ENCODE peak calls at places on chromosomes 1 and 21, in seven cellular contexts. F is H9, M is GM23248, Z is K562, S is MM.1S, H is HepG2, E is fibroblast of lung. T is an unnamed sample.

GRCh38 chr1:8456306-8456912 is 138.5 kb downstream of the SLC45A1 start:
- DNase-seq in F (no peak), E (peak), M (peak), Z (no peak), H (no peak), S (no peak), T (no peak)

GRCh38 chr1:9900142-9901043 is 9.7 kb downstream of the CTNNBIP1 start:
- DNase-seq in M (no peak), E (no peak), S (no peak), Z (no peak), H (peak), F (no peak), T (peak)

GRCh38 chr1:55326496-55326895 is 111.3 kb upstream of the USP24 start:
- DNase-seq in E (no peak), Z (no peak), H (no peak), S (no peak), F (no peak), M (no peak), T (no peak)

GRCh38 chr1:49102752-49103151 is 326.1 kb upstream of the BEND5 start:
- DNase-seq in E (peak), M (peak), F (no peak), S (peak), H (no peak), Z (no peak), T (no peak)

GRCh38 chr1:19439464-19440171 is 45.7 kb downstream of the CAPZB start:
- DNase-seq in Z (peak), S (no peak), E (no peak), H (no peak), F (no peak), M (peak), T (no peak)

GRCh38 chr1:85200367-85200869 is 398 bp downstream of the SYDE2 start:
- DNase-seq in E (no peak), H (peak), Z (no peak), F (peak), S (no peak), M (peak), T (peak)

GRCh38 chr1:181206979-181207790 is 118.7 kb downstream of the IER5 start:
- DNase-seq in S (no peak), F (no peak), M (no peak), E (no peak), H (no peak), Z (no peak), T (no peak)

GRCh38 chr1:23751050-23751814 is 8.0 kb downstream of the ELOA start:
- DNase-seq in F (peak), Z (peak), M (peak), H (peak), S (peak), E (peak), T (peak)

GRCh38 chr1:180444522-180444921 is 57.9 kb downstream of the ACBD6 start:
- DNase-seq in H (no peak), M (no peak), S (no peak), E (no peak), Z (no peak), F (no peak), T (no peak)

GRCh38 chr1:31699341-31699891 is 4.4 kb downstream of the COL16A1 start:
- DNase-seq in S (no peak), F (no peak), M (no peak), Z (no peak), H (no peak), E (no peak), T (no peak)

GRCh38 chr1:164767257-164768044 is 208.5 kb downstream of the PBX1 start:
- DNase-seq in S (peak), M (peak), E (peak), H (no peak), Z (no peak), F (no peak), T (no peak)

GRCh38 chr1:228911225-228911624 is 175.9 kb downstream of the RHOU start:
- DNase-seq in H (no peak), F (no peak), Z (no peak), M (no peak), E (no peak), S (no peak), T (no peak)

GRCh38 chr1:228088586-228089498 is 6.3 kb downstream of the ARF1 start:
- DNase-seq in S (no peak), F (no peak), Z (no peak), M (peak), E (peak), H (no peak), T (no peak)

GRCh38 chr1:56411484-56412180 is 167.7 kb downstream of the PLPP3 start:
- DNase-seq in E (no peak), M (peak), Z (no peak), F (no peak), H (no peak), S (no peak), T (no peak)

GRCh38 chr21:28142692-28143091 is 850.0 kb downstream of the LTN1 start:
- DNase-seq in Z (no peak), H (no peak), F (no peak), S (no peak), E (peak), M (peak), T (no peak)

GRCh38 chr1:10706514-10706913 is 89.9 kb downstream of the CASZ1 start:
- DNase-seq in Z (no peak), H (no peak), E (no peak), M (no peak), F (no peak), S (no peak), T (no peak)

GRCh38 chr1:178951600-178951999 is 74.1 kb upstream of the FAM20B start:
- DNase-seq in S (no peak), E (no peak), M (no peak), F (no peak), Z (no peak), H (no peak), T (no peak)

GRCh38 chr1:229023651-229024295 is 247.1 kb upstream of the RAB4A start:
- DNase-seq in E (no peak), S (no peak), F (no peak), H (no peak), M (no peak), Z (no peak), T (no peak)

GRCh38 chr1:181318858-181319235 is 164.5 kb upstream of the CACNA1E start:
- DNase-seq in Z (no peak), E (no peak), S (no peak), F (peak), M (peak), H (no peak), T (no peak)

GRCh38 chr21:14995695-14996490 is 68.9 kb downstream of the NRIP1 start:
- DNase-seq in F (no peak), E (peak), H (no peak), S (no peak), Z (no peak), M (peak), T (no peak)

GRCh38 chr1:179178135-179178630 is 51.3 kb downstream of the ABL2 start:
- DNase-seq in E (no peak), Z (no peak), S (no peak), M (peak), H (no peak), F (no peak), T (no peak)

GRCh38 chr1:243256590-243256989 is 749 bp downstream of the SDCCAG8 start:
- DNase-seq in S (no peak), H (no peak), E (no peak), Z (no peak), F (no peak), M (peak), T (no peak)

GRCh38 chr1:231683439-231684165 is 57.0 kb downstream of the DISC1 start:
- DNase-seq in S (no peak), Z (no peak), H (no peak), F (no peak), M (no peak), E (no peak), T (no peak)

GRCh38 chr1:14672030-14672429 is 73.5 kb downstream of the KAZN start:
- DNase-seq in H (no peak), M (no peak), S (no peak), E (no peak), F (no peak), Z (no peak), T (no peak)

GRCh38 chr21:44082648-44083436 is 24.4 kb upstream of the PWP2 start:
- DNase-seq in H (no peak), S (no peak), F (no peak), E (no peak), M (no peak), Z (no peak), T (no peak)

GRCh38 chr1:203673550-203674411 is 47.1 kb downstream of the ATP2B4 start:
- DNase-seq in S (no peak), F (peak), M (peak), Z (peak), H (peak), E (peak), T (peak)

GRCh38 chr1:185917646-185918045 is 183.5 kb downstream of the HMCN1 start:
- DNase-seq in F (peak), E (peak), H (no peak), Z (peak), S (peak), M (peak), T (no peak)

GRCh38 chr1:245600658-245601057 is 445.9 kb downstream of the KIF26B start:
- DNase-seq in Z (no peak), E (no peak), M (no peak), S (no peak), H (no peak), F (no peak), T (no peak)

GRCh38 chr1:215637041-215637573 is 70.0 kb downstream of the KCTD3 start:
- DNase-seq in F (no peak), Z (no peak), S (no peak), E (peak), H (peak), M (peak), T (peak)

GRCh38 chr21:27793901-27794300 is 827.0 kb upstream of the ADAMTS5 start:
- DNase-seq in E (no peak), F (no peak), Z (no peak), H (no peak), S (no peak), M (no peak), T (no peak)

GRCh38 chr1:175208773-175209492 is 16.4 kb upstream of the KIAA0040 start:
- DNase-seq in H (no peak), M (no peak), E (no peak), S (peak), Z (no peak), F (no peak), T (no peak)

DNA sequence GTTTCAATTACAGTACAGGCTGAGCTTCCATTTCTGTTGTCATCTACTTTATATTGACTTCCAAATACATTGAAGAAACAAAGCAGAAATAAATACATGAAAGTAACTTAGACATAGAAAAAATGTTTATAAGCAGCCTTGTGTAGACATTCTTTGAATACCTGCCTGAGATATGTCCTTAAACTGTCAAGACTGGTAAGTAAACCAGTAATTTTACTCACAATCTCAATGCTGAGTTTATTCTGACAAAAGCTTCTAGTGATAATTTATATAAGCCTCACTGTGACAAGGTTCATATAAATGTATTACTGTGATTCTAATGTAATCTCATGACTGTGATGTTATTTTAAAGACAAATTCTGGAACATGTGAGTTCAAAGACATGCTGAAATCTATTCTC is 516.7 kb upstream of the B3GALT2 start:
- DNase-seq in Z (no peak), F (no peak), E (no peak), H (no peak), M (no peak), S (no peak), T (no peak)
- H3K9ac ChIP-seq in Z (no peak), F (no peak), E (no peak), H (no peak), M (no peak), S (no peak), T (no peak)

DNA sequence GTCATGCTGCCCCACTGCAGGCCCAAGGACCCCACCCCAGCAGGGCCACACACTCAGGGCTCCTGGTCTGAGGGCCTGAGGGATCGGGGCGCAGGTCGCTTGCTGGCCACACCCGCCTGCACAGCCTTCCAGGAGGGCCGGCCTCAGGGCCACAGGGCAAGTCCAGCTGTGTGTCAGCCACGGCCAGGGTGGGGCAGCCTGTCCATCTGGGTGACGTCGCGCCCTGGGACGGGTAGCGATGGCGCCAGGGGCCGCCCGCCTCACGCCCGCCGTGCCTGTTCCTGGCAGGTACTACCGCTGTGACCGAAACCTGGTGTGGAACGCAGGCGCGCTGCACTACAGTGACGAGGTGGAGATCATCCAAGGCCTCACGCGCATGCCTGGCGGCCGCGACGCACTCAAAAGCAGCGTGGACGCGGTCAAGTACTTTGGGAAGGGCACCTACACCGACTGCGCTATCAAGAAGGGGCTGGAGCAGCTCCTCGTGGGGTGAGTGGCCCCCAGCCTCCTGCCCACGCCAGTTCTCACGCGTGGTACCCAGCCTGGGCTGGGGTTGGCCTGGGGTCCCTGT is 2.5 kb downstream of the COL6A1 start:
- DNase-seq in F (no peak), Z (no peak), S (no peak), M (peak), E (no peak), H (no peak), T (no peak)
- H3K9ac ChIP-seq in F (no peak), Z (no peak), S (no peak), M (peak), E (peak), H (no peak), T (peak)

DNA sequence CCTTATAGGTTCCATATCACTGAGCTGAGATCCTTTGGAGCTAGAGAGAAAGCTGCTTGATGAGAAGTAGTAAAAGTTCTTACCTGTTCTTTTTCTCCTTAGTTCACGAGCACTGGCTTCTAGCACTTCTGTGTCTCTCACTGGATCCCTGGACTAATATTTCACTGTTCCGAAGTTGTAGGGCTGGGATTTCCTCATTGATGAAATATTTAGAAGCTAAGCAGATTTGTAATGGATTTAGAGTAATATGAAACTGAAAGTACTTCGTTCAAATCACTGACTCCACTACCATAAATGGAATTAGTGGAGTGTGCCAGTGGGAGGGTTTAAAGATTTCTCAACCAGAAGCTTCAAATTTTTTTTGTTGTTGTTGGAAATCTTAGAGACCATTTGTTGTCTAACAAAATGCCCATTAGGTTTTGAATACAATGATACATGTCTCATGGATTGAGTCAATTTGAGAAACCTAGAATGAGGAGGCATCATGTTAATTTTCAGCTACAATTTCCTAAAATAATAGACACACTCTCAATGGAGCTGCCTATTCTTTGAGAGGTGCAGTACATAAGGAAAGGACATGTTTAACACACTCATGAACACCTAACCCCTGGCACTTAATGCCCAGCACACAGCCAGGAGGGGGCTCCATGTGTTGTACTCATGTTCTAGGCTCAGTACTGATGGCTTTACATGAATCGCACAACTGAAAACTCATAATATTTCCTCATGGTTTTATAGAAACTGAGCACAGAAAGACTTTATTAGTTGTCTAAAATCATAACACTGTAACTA is at the start of gene GBP1:
- DNase-seq in H (peak), M (peak), E (peak), S (peak), F (no peak), Z (no peak), T (no peak)
- H3K9ac ChIP-seq in H (peak), M (peak), E (peak), S (peak), F (no peak), Z (no peak), T (peak)

DNA sequence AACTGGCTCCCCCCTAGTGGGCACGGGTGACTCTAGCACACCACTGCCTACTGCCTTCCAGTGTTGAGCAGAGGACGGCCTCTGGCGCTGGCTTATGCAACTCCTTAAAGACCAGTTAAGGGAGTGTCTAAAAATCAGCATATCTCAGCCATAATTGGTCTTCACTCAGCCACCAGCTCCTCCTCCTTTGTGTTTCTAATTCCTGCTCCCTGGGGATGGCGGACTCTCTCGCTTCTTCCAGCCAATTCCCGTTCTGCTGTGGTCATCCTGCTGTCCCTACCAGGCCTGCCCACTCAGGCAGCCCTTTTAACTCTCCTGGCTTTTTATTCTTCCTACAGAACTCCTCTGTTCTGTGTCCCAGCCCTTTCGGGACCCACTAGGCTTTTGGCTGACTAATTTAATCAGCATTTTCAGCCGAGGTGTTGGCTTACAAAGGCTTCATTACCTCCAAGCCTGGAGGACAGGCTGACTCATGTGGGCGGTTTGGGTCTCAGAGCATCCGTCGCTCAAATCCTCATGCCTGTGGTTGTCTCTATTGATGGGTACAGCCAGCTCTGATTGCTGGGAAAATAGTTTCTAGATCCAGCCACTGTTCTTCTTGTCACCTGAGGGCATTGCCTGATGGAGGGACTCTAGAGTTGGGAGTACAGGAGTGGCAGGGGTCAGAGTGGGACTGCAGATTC is 332.5 kb downstream of the CAMTA1 start:
- DNase-seq in S (no peak), E (peak), F (peak), M (peak), H (no peak), Z (peak), T (no peak)
- H3K9ac ChIP-seq in S (no peak), E (peak), F (no peak), M (peak), H (no peak), Z (no peak), T (no peak)

GRCh38 chr1:117606608-117607261 is 887 bp downstream of the TENT5C start:
- DNase-seq in F (peak), S (peak), M (peak), Z (peak), E (peak), H (no peak), T (peak)
- H3K9ac ChIP-seq in F (no peak), S (peak), M (peak), Z (peak), E (peak), H (peak), T (peak)

DNA sequence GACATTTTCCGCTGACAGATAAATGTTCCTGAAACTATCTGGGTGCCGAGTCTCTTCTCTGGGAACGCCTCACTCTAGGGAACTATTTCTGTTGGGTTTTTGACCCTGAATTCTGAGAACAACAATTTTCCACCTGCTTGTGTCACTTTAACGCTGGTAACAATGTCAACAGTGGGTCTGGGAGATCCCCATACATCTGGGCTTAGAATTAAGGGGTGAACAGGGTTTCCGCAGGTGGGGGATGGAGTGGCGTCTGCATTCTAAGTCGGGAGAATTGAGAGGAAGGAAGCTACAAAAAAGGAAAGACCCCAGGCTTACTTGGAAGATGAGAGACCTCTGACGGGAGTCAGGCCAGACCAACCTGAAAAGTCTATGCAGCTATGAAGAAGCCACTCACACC is 8.7 kb downstream of the CD247 start:
- DNase-seq in M (no peak), E (no peak), H (no peak), Z (no peak), S (no peak), F (no peak), T (no peak)
- H3K9ac ChIP-seq in M (no peak), E (no peak), H (no peak), Z (no peak), S (no peak), F (no peak), T (no peak)

GRCh38 chr1:33709780-33710713 is 153.8 kb upstream of the HMGB4 start:
- DNase-seq in E (no peak), S (no peak), F (no peak), Z (no peak), H (no peak), M (peak), T (no peak)

GRCh38 chr1:33712176-33712575 is 151.7 kb upstream of the HMGB4 start:
- DNase-seq in F (no peak), H (no peak), S (no peak), Z (no peak), M (peak), E (no peak), T (no peak)

GRCh38 chr1:33710989-33711388 is 152.9 kb upstream of the HMGB4 start:
- DNase-seq in Z (no peak), E (no peak), F (no peak), S (no peak), M (peak), H (no peak), T (no peak)

GRCh38 chr1:33713058-33713877 is 150.6 kb upstream of the HMGB4 start:
- DNase-seq in S (no peak), E (no peak), Z (no peak), F (no peak), H (no peak), M (no peak), T (no peak)

GRCh38 chr1:33711511-33711910 is 152.4 kb upstream of the HMGB4 start:
- DNase-seq in Z (no peak), H (no peak), M (no peak), E (no peak), S (no peak), F (no peak), T (no peak)
- H3K9ac ChIP-seq in Z (no peak), H (no peak), M (no peak), E (no peak), S (no peak), F (no peak), T (no peak)